ENCODE peak calls at places on chromosomes 13 and 19, in five cellular contexts. V is fibroblast of lung, D is choroid plexus epithelial cell, A is body of pancreas, Y is NB4. G is an unnamed sample.
A peak's percentile ranks its signal among the peaks of the same experiment; 100 is the strongest.

GRCh38 chr13:104571161-104571889 is 1505.1 kb upstream of the SLC10A2 start:
- DNase-seq in V (peak; percentile 88), D (peak; percentile 91), A (peak; percentile 77), Y (peak; percentile 42), G (peak; percentile 70)

GRCh38 chr13:41528021-41528420 is 70.7 kb downstream of the RGCC start:
- DNase-seq in V (no peak), D (no peak), A (no peak), Y (no peak), G (no peak)

GRCh38 chr13:76921516-76921915 is 26.8 kb upstream of the ACOD1 start:
- DNase-seq in V (peak; percentile 4), D (no peak), A (no peak), Y (no peak), G (no peak)

GRCh38 chr19:40578442-40578908 is 1.8 kb downstream of the SHKBP1 start:
- DNase-seq in V (no peak), D (peak; percentile 49), A (no peak), Y (peak; percentile 83), G (no peak)

GRCh38 chr13:48750588-48751383 is 97.1 kb downstream of the CYSLTR2 start:
- DNase-seq in V (peak; percentile 63), D (peak; percentile 92), A (no peak), Y (no peak), G (no peak)

GRCh38 chr13:22114630-22115311 is 443.9 kb downstream of the FGF9 start:
- DNase-seq in V (peak; percentile 36), D (no peak), A (no peak), Y (peak; percentile 81), G (no peak)

GRCh38 chr13:59728896-59729545 is 434.7 kb downstream of the DIAPH3 start:
- DNase-seq in V (no peak), D (no peak), A (no peak), Y (no peak), G (no peak)

GRCh38 chr19:48113190-48113917 is 2.7 kb upstream of the PLA2G4C start:
- DNase-seq in V (no peak), D (peak; percentile 26), A (no peak), Y (peak; percentile 44), G (no peak)

GRCh38 chr13:109331898-109332297 is 454.5 kb downstream of the IRS2 start:
- DNase-seq in V (peak; percentile 87), D (peak; percentile 96), A (no peak), Y (no peak), G (no peak)

GRCh38 chr19:31332096-31332495 is 17.1 kb downstream of the TSHZ3 start:
- DNase-seq in V (peak; percentile 55), D (peak; percentile 61), A (no peak), Y (no peak), G (no peak)

GRCh38 chr19:29806098-29806866 is 5.5 kb upstream of the CCNE1 start:
- DNase-seq in V (peak; percentile 44), D (peak; percentile 76), A (no peak), Y (peak; percentile 26), G (peak; percentile 87)

GRCh38 chr13:110450941-110451340 is 110.6 kb downstream of the RAB20 start:
- DNase-seq in V (no peak), D (no peak), A (no peak), Y (no peak), G (no peak)

GRCh38 chr19:51179297-51179696 is 37.2 kb downstream of the SIGLEC7 start:
- DNase-seq in V (no peak), D (no peak), A (no peak), Y (no peak), G (no peak)

GRCh38 chr13:23767806-23768205 is 121.4 kb downstream of the MIPEP start:
- DNase-seq in V (no peak), D (no peak), A (no peak), Y (no peak), G (no peak)

GRCh38 chr13:97148894-97149293 is 73.2 kb upstream of the MBNL2 start:
- DNase-seq in V (no peak), D (peak; percentile 26), A (no peak), Y (no peak), G (no peak)

GRCh38 chr13:76019421-76020044 is 383.4 kb downstream of the LMO7 start:
- DNase-seq in V (no peak), D (no peak), A (no peak), Y (peak; percentile 31), G (no peak)

GRCh38 chr19:48152552-48152951 is 17.6 kb downstream of the LIG1 start:
- DNase-seq in V (peak; percentile 69), D (peak; percentile 77), A (peak; percentile 49), Y (peak; percentile 86), G (no peak)

GRCh38 chr19:1400281-1401137 is 833 bp downstream of the GAMT start:
- DNase-seq in V (no peak), D (no peak), A (peak; percentile 88), Y (no peak), G (no peak)

GRCh38 chr19:1401889-1402217 is 511 bp upstream of the GAMT start:
- DNase-seq in V (no peak), D (no peak), A (no peak), Y (no peak), G (no peak)

GRCh38 chr19:1402411-1403070 is 1.2 kb upstream of the GAMT start:
- DNase-seq in V (no peak), D (no peak), A (no peak), Y (no peak), G (no peak)

GRCh38 chr19:1399745-1400144 is 1.6 kb downstream of the GAMT start:
- DNase-seq in V (no peak), D (no peak), A (no peak), Y (no peak), G (no peak)

DNA sequence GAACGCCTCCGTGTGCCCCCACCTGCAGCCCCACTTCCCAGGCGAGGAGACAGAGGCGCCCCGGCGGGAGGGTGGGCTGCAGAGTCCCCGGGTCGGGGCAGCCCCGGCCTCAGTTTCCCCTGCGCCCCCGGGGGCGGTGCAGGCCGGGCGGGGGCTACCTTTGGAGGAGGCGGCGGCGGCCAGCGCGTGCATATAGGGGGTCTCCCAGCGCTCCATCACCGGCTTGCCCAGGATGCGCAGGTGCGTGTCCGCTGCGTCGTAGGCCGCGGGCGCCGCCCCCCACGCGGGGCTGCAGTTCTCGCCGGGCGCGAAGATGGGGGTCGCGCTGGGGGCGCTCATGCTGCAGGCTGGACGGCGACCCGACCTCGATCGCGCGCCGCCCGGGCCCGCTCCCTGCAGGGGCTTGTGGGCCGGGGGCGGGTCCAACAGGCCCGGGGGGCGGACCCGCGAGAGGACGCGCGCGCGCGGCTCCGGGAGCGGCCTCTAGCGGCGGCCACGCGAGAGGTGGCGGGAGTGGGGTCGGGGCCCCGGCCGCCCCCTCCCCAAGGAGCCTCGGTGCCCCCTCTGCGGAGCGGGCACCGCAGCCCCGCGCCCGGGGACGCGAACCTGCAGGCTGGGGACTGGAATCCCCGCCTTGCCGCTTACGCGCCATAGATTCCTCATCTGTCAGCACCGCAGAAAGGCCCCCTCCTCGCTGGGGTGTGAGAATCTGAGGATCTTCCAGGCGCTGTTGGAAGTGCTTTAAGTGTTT is at the start of gene GAMT:
- DNase-seq in V (no peak), D (no peak), A (peak; percentile 62), Y (peak; percentile 33), G (no peak)
- TF ChIP-seq CTCF in V (no peak), D (peak; percentile 16), A (peak; percentile 19), Y (no peak), G (peak; percentile 76)

GRCh38 chr19:1416014-1416841 is 8.8 kb downstream of the DAZAP1 start:
- DNase-seq in V (no peak), D (peak; percentile 61), A (peak; percentile 67), Y (no peak), G (no peak)
- H3K4me3 ChIP-seq in V (peak overlapping the region; percentile 29), D (no peak overlapping the region), A (no peak overlapping the region), Y (no peak overlapping the region), G (peak overlapping the region; percentile 40)

GRCh38 chr13:30009411-30009810 is 159.0 kb upstream of the UBL3 start:
- DNase-seq in V (no peak), D (no peak), A (no peak), Y (no peak), G (no peak)
- TF ChIP-seq CTCF in V (no peak), D (no peak), A (no peak), Y (no peak), G (no peak)

DNA sequence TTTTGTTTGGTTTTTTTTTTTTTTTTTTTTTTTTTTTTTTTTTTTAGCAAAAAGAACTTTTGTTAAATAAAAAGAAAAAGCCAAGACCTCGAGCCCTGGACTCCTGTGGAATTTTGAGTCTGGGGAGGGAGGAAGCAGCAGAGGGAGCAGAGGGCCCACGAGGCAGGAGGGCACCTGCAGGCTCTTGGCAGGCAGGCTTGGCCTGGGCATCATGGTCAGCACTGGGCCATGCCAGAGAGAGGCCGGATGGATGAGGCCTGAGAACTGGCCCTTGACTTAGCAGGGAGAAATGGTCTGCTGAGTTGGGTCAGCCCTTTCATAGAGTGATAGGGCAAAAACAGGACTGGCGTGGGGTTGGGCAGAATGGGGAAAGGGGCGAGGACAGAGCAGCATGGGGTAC is 100.4 kb downstream of the GPR12 start:
- DNase-seq in V (no peak), D (no peak), A (no peak), Y (no peak), G (no peak)
- H3K4me3 ChIP-seq in V (no peak overlapping the region), D (no peak overlapping the region), A (no peak overlapping the region), Y (no peak overlapping the region), G (no peak overlapping the region)

GRCh38 chr19:12293771-12294307 is 844 bp downstream of the ZNF44 start:
- DNase-seq in V (peak; percentile 50), D (peak; percentile 57), A (peak; percentile 95), Y (peak; percentile 86), G (peak; percentile 72)

GRCh38 chr19:12289790-12290065 is 5.0 kb downstream of the ZNF44 start:
- DNase-seq in V (no peak), D (no peak), A (no peak), Y (no peak), G (no peak)

GRCh38 chr19:12295191-12295590 is 508 bp upstream of the ZNF44 start:
- DNase-seq in V (no peak), D (no peak), A (no peak), Y (no peak), G (no peak)

GRCh38 chr19:12294308-12295158 is at the start of gene ZNF44:
- DNase-seq in V (peak; percentile 94), D (peak; percentile 95), A (peak; percentile 99), Y (peak; percentile 98), G (peak; percentile 99)
- TF ChIP-seq CTCF in V (no peak), D (no peak), A (no peak), Y (no peak), G (no peak)

DNA sequence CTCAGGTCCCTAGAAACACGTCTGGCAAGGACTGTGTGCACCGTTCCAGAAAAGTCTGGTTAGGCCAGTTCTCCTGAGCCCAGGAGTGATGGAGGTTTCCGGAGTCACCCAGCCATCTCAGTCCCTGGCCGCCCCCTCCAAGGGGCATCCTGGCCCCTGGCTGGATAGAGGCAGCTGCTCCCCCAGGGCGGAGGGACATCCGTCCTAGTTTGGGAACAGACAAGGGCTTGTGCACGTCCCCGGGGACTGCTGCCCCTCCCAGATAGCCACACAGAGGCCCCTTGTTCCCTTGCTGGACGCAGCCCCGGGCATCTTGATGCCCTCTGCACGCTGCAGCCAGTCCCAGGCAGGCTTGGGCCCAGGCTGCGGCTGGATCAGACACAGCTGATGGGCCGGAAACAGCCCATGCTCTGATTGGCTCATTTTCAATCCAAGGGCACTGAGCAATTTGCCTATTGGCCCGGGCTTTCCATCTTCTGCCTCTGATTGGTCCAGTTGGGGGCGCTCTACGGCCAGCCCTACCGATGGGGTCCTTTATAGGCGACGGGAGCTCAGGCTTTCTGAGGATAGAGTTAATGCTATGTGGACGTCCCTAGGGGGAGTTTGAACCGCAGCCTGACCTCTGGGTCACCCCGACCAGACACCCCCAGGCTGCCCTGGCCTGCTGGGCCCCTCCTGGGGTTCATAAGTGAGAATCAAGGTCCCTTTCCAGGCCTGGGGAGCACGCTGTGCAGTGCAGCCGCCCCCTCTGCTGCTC is 3.7 kb downstream of the S1PR2 start:
- DNase-seq in V (peak; percentile 71), D (peak; percentile 47), A (no peak), Y (no peak), G (no peak)
- H3K4me3 ChIP-seq in V (peak overlapping the region; percentile 47), D (no peak overlapping the region), A (no peak overlapping the region), Y (no peak overlapping the region), G (no peak overlapping the region)

G was measured in LNCaP clone FGC.